ENCODE peak calls at places on chromosome 19, in nine cellular contexts. One of them, this sample, is unnamed.

GRCh38 chr19:15154002-15154612 is 46.7 kb downstream of the NOTCH3 start:
- DNase-seq in body of pancreas: no peak
- DNase-seq in cardiac muscle cell: peak
- DNase-seq in fibroblast of mammary gland: peak
- DNase-seq in CD8-positive, alpha-beta T cell: no peak
- DNase-seq in IMR-90: peak
- DNase-seq in testis: peak
- DNase-seq in fibroblast of the aortic adventitia: peak
- DNase-seq in ovary: no peak
- DNase-seq in this sample: peak

GRCh38 chr19:5086725-5087439 is 118.0 kb downstream of the KDM4B start:
- DNase-seq in body of pancreas: peak
- DNase-seq in cardiac muscle cell: no peak
- DNase-seq in fibroblast of mammary gland: no peak
- DNase-seq in CD8-positive, alpha-beta T cell: no peak
- DNase-seq in IMR-90: no peak
- DNase-seq in testis: no peak
- DNase-seq in fibroblast of the aortic adventitia: no peak
- DNase-seq in ovary: no peak
- DNase-seq in this sample: no peak

GRCh38 chr19:13507053-13507611 is 853 bp upstream of the CACNA1A start:
- DNase-seq in body of pancreas: no peak
- DNase-seq in cardiac muscle cell: peak
- DNase-seq in fibroblast of mammary gland: peak
- DNase-seq in CD8-positive, alpha-beta T cell: no peak
- DNase-seq in IMR-90: peak
- DNase-seq in testis: no peak
- DNase-seq in fibroblast of the aortic adventitia: peak
- DNase-seq in ovary: no peak
- DNase-seq in this sample: peak

GRCh38 chr19:15025237-15025636 is 24.0 kb upstream of the CASP14 start:
- DNase-seq in body of pancreas: peak
- DNase-seq in cardiac muscle cell: no peak
- DNase-seq in fibroblast of mammary gland: no peak
- DNase-seq in CD8-positive, alpha-beta T cell: no peak
- DNase-seq in IMR-90: no peak
- DNase-seq in testis: peak
- DNase-seq in fibroblast of the aortic adventitia: no peak
- DNase-seq in ovary: no peak
- DNase-seq in this sample: no peak

GRCh38 chr19:780935-781334 is 16.3 kb upstream of the PTBP1 start:
- DNase-seq in body of pancreas: no peak
- DNase-seq in cardiac muscle cell: no peak
- DNase-seq in fibroblast of mammary gland: no peak
- DNase-seq in CD8-positive, alpha-beta T cell: no peak
- DNase-seq in IMR-90: no peak
- DNase-seq in testis: no peak
- DNase-seq in fibroblast of the aortic adventitia: no peak
- DNase-seq in ovary: no peak
- DNase-seq in this sample: no peak

GRCh38 chr19:3276341-3276799 is 51.9 kb downstream of the CELF5 start:
- DNase-seq in body of pancreas: peak
- DNase-seq in cardiac muscle cell: no peak
- DNase-seq in fibroblast of mammary gland: no peak
- DNase-seq in CD8-positive, alpha-beta T cell: peak
- DNase-seq in IMR-90: no peak
- DNase-seq in testis: peak
- DNase-seq in fibroblast of the aortic adventitia: no peak
- DNase-seq in ovary: no peak
- DNase-seq in this sample: no peak

GRCh38 chr19:57552432-57552831 is 7.2 kb downstream of the ZNF550 start:
- DNase-seq in body of pancreas: no peak
- DNase-seq in cardiac muscle cell: no peak
- DNase-seq in fibroblast of mammary gland: no peak
- DNase-seq in CD8-positive, alpha-beta T cell: no peak
- DNase-seq in IMR-90: no peak
- DNase-seq in testis: no peak
- DNase-seq in fibroblast of the aortic adventitia: no peak
- DNase-seq in ovary: no peak
- DNase-seq in this sample: no peak

GRCh38 chr19:56217039-56217949 is 15.2 kb downstream of the ZSCAN5C start:
- DNase-seq in body of pancreas: peak
- DNase-seq in cardiac muscle cell: no peak
- DNase-seq in fibroblast of mammary gland: peak
- DNase-seq in CD8-positive, alpha-beta T cell: no peak
- DNase-seq in IMR-90: peak
- DNase-seq in testis: peak
- DNase-seq in fibroblast of the aortic adventitia: peak
- DNase-seq in ovary: no peak
- DNase-seq in this sample: peak

GRCh38 chr19:38144667-38145066 is 79.4 kb downstream of the DPF1 start:
- DNase-seq in body of pancreas: no peak
- DNase-seq in cardiac muscle cell: no peak
- DNase-seq in fibroblast of mammary gland: no peak
- DNase-seq in CD8-positive, alpha-beta T cell: no peak
- DNase-seq in IMR-90: no peak
- DNase-seq in testis: no peak
- DNase-seq in fibroblast of the aortic adventitia: no peak
- DNase-seq in ovary: no peak
- DNase-seq in this sample: no peak

GRCh38 chr19:38149597-38149996 is 74.4 kb downstream of the DPF1 start:
- DNase-seq in body of pancreas: no peak
- DNase-seq in cardiac muscle cell: no peak
- DNase-seq in fibroblast of mammary gland: peak
- DNase-seq in CD8-positive, alpha-beta T cell: no peak
- DNase-seq in IMR-90: peak
- DNase-seq in testis: no peak
- DNase-seq in fibroblast of the aortic adventitia: no peak
- DNase-seq in ovary: no peak
- DNase-seq in this sample: peak

GRCh38 chr19:14529254-14530004 is at the start of gene TECR:
- DNase-seq in body of pancreas: peak
- DNase-seq in cardiac muscle cell: peak
- DNase-seq in fibroblast of mammary gland: peak
- DNase-seq in CD8-positive, alpha-beta T cell: peak
- DNase-seq in IMR-90: peak
- DNase-seq in testis: peak
- DNase-seq in fibroblast of the aortic adventitia: peak
- DNase-seq in ovary: peak
- DNase-seq in this sample: peak

GRCh38 chr19:31334101-31334848 is 15.0 kb downstream of the TSHZ3 start:
- DNase-seq in body of pancreas: no peak
- DNase-seq in cardiac muscle cell: no peak
- DNase-seq in fibroblast of mammary gland: peak
- DNase-seq in CD8-positive, alpha-beta T cell: no peak
- DNase-seq in IMR-90: peak
- DNase-seq in testis: no peak
- DNase-seq in fibroblast of the aortic adventitia: peak
- DNase-seq in ovary: no peak
- DNase-seq in this sample: peak

GRCh38 chr19:21439372-21439771 is 42.4 kb downstream of the ZNF493 start:
- DNase-seq in body of pancreas: peak
- DNase-seq in cardiac muscle cell: no peak
- DNase-seq in fibroblast of mammary gland: no peak
- DNase-seq in CD8-positive, alpha-beta T cell: no peak
- DNase-seq in IMR-90: no peak
- DNase-seq in testis: no peak
- DNase-seq in fibroblast of the aortic adventitia: no peak
- DNase-seq in ovary: peak
- DNase-seq in this sample: no peak

GRCh38 chr19:50496189-50497029 is 14.6 kb downstream of the JOSD2 start:
- DNase-seq in body of pancreas: peak
- DNase-seq in cardiac muscle cell: peak
- DNase-seq in fibroblast of mammary gland: no peak
- DNase-seq in CD8-positive, alpha-beta T cell: no peak
- DNase-seq in IMR-90: no peak
- DNase-seq in testis: peak
- DNase-seq in fibroblast of the aortic adventitia: no peak
- DNase-seq in ovary: no peak
- DNase-seq in this sample: no peak

GRCh38 chr19:2261438-2262172 is 5.4 kb upstream of the JSRP1 start:
- DNase-seq in body of pancreas: no peak
- DNase-seq in cardiac muscle cell: peak
- DNase-seq in fibroblast of mammary gland: peak
- DNase-seq in CD8-positive, alpha-beta T cell: no peak
- DNase-seq in IMR-90: no peak
- DNase-seq in testis: no peak
- DNase-seq in fibroblast of the aortic adventitia: peak
- DNase-seq in ovary: no peak
- DNase-seq in this sample: no peak
- TF ChIP-seq CTCF in body of pancreas: no peak
- TF ChIP-seq CTCF in cardiac muscle cell: peak
- TF ChIP-seq CTCF in fibroblast of mammary gland: peak
- TF ChIP-seq CTCF in CD8-positive, alpha-beta T cell: peak
- TF ChIP-seq CTCF in IMR-90: peak
- TF ChIP-seq CTCF in testis: peak
- TF ChIP-seq CTCF in fibroblast of the aortic adventitia: peak
- TF ChIP-seq CTCF in ovary: no peak
- TF ChIP-seq CTCF in this sample: peak

GRCh38 chr19:43305642-43306041 is 36.3 kb upstream of the PSG9 start:
- DNase-seq in body of pancreas: no peak
- DNase-seq in cardiac muscle cell: no peak
- DNase-seq in fibroblast of mammary gland: no peak
- DNase-seq in CD8-positive, alpha-beta T cell: no peak
- DNase-seq in IMR-90: no peak
- DNase-seq in testis: no peak
- DNase-seq in fibroblast of the aortic adventitia: no peak
- DNase-seq in ovary: no peak
- DNase-seq in this sample: no peak
- TF ChIP-seq CTCF in body of pancreas: no peak
- TF ChIP-seq CTCF in cardiac muscle cell: no peak
- TF ChIP-seq CTCF in fibroblast of mammary gland: no peak
- TF ChIP-seq CTCF in CD8-positive, alpha-beta T cell: no peak
- TF ChIP-seq CTCF in IMR-90: no peak
- TF ChIP-seq CTCF in testis: no peak
- TF ChIP-seq CTCF in fibroblast of the aortic adventitia: peak
- TF ChIP-seq CTCF in ovary: no peak
- TF ChIP-seq CTCF in this sample: peak

GRCh38 chr19:6654347-6655310 is 15.3 kb downstream of the TNFSF14 start:
- DNase-seq in body of pancreas: no peak
- DNase-seq in cardiac muscle cell: no peak
- DNase-seq in fibroblast of mammary gland: no peak
- DNase-seq in CD8-positive, alpha-beta T cell: no peak
- DNase-seq in IMR-90: no peak
- DNase-seq in testis: no peak
- DNase-seq in fibroblast of the aortic adventitia: no peak
- DNase-seq in ovary: no peak
- DNase-seq in this sample: no peak

GRCh38 chr19:6649189-6649588 is 20.8 kb downstream of the TNFSF14 start:
- DNase-seq in body of pancreas: no peak
- DNase-seq in cardiac muscle cell: no peak
- DNase-seq in fibroblast of mammary gland: no peak
- DNase-seq in CD8-positive, alpha-beta T cell: no peak
- DNase-seq in IMR-90: no peak
- DNase-seq in testis: no peak
- DNase-seq in fibroblast of the aortic adventitia: no peak
- DNase-seq in ovary: no peak
- DNase-seq in this sample: no peak

GRCh38 chr19:6648141-6648715 is 21.7 kb downstream of the TNFSF14 start:
- DNase-seq in body of pancreas: no peak
- DNase-seq in cardiac muscle cell: no peak
- DNase-seq in fibroblast of mammary gland: no peak
- DNase-seq in CD8-positive, alpha-beta T cell: no peak
- DNase-seq in IMR-90: no peak
- DNase-seq in testis: no peak
- DNase-seq in fibroblast of the aortic adventitia: no peak
- DNase-seq in ovary: no peak
- DNase-seq in this sample: no peak

DNA sequence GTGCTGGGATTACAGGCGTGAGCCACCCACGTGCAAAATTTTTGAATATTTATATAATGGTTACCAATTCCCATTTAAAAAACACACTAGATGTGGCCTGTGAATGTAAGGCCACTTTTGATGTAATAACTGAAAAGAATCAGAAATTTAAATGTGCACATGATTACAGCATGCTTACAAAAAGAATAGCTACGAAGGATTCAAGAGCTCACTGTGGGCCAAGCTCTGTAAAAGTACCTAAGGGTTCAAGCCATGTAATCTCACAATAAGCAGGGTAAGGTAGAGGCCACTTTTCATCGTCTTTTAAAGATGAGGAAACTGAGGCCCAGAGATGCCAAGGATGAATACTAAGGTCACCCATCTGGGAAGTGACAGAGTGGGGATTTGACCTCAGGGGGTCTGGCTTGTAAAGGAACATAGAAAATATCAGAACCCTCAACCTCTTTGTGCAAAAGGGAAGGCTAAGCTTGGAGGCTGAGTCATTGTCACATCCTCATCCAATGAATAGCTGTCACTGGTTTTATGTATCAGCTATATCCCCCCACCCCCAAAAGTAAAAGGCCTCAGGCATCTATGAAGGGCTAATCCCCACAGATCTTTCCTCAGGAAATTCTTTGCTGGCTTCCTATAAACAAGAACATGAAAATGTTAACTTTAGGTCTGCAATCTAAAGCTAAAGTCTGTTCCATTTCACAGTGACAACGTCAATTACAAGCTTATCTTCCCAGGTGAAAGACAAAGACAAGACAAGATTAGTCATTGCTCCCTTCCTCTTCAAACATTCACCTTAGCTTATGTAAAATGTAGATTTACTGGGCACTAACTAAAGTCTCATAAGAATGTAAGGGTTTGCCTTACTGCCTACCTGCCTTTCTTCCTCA is 17.5 kb downstream of the TNFSF14 start:
- DNase-seq in body of pancreas: no peak
- DNase-seq in cardiac muscle cell: no peak
- DNase-seq in fibroblast of mammary gland: no peak
- DNase-seq in CD8-positive, alpha-beta T cell: no peak
- DNase-seq in IMR-90: no peak
- DNase-seq in testis: no peak
- DNase-seq in fibroblast of the aortic adventitia: no peak
- DNase-seq in ovary: no peak
- DNase-seq in this sample: no peak
- TF ChIP-seq CTCF in body of pancreas: no peak
- TF ChIP-seq CTCF in cardiac muscle cell: no peak
- TF ChIP-seq CTCF in fibroblast of mammary gland: no peak
- TF ChIP-seq CTCF in CD8-positive, alpha-beta T cell: no peak
- TF ChIP-seq CTCF in IMR-90: no peak
- TF ChIP-seq CTCF in testis: no peak
- TF ChIP-seq CTCF in fibroblast of the aortic adventitia: no peak
- TF ChIP-seq CTCF in ovary: no peak
- TF ChIP-seq CTCF in this sample: no peak

DNA sequence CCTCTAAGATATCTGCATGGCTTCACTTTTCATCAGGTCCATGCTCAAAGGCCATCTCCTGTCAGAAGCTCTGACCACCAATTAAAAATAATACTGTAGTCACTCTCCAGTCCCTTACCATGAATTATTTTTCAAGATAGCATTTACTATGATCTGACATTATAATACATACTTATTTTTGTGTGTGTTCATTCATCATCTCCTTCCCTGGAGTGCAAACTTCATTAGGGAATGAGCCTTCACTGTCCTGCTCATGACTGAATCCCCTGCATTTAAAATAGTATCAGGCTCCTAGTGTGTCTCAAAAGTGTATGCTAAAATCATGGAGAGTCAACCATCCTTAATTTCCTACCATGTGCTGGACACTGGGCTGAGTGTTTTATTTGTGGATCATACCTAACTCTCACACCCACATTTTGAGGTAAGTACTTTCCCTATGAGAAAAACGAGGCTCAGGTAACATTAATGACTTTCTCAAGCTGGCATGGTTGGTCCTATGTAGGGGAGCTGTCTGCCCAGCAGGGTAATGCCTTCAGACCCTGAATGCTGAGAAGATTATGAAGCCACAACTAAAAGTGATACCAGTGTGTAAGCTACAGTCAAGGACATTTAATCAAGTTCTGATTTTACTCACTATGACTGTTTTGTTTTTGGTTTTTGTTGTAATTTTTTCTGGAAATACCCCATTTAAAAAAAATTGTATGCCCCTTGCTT is 16.3 kb downstream of the PLA2G4C start:
- DNase-seq in body of pancreas: no peak
- DNase-seq in cardiac muscle cell: no peak
- DNase-seq in fibroblast of mammary gland: no peak
- DNase-seq in CD8-positive, alpha-beta T cell: no peak
- DNase-seq in IMR-90: no peak
- DNase-seq in testis: no peak
- DNase-seq in fibroblast of the aortic adventitia: no peak
- DNase-seq in ovary: no peak
- DNase-seq in this sample: no peak
- TF ChIP-seq CTCF in body of pancreas: no peak
- TF ChIP-seq CTCF in cardiac muscle cell: no peak
- TF ChIP-seq CTCF in fibroblast of mammary gland: no peak
- TF ChIP-seq CTCF in CD8-positive, alpha-beta T cell: no peak
- TF ChIP-seq CTCF in IMR-90: no peak
- TF ChIP-seq CTCF in testis: no peak
- TF ChIP-seq CTCF in fibroblast of the aortic adventitia: no peak
- TF ChIP-seq CTCF in ovary: no peak
- TF ChIP-seq CTCF in this sample: no peak